ENCODE peak calls at places on chromosomes 6 and 20, in ten cellular contexts. Q is foreskin fibroblast, E is ovary, C is choroid plexus epithelial cell, N is right lobe of liver, D is dorsolateral prefrontal cortex, J is astrocyte of the cerebellum, A is HL-60, L is endothelial cell of umbilical vein, X is ascending aorta. K is an unnamed sample.

GRCh38 chr6:147279423-147279822 is 75.2 kb downstream of the STXBP5 start:
- DNase-seq in Q (peak; percentile 29), E (no peak), C (peak; percentile 84), N (no peak), D (no peak), J (peak; percentile 15), A (no peak), L (no peak), X (no peak), K (no peak)

GRCh38 chr6:156916108-156916801 is 139.1 kb downstream of the ARID1B start:
- DNase-seq in Q (no peak), E (no peak), C (peak; percentile 39), N (no peak), D (no peak), J (no peak), A (no peak), L (no peak), X (no peak), K (no peak)

GRCh38 chr20:32599783-32600340 is 14.7 kb upstream of the NOL4L start:
- DNase-seq in Q (peak; percentile 17), E (no peak), C (no peak), N (no peak), D (no peak), J (no peak), A (no peak), L (no peak), X (no peak), K (no peak)

GRCh38 chr6:33507261-33507660 is 52.9 kb downstream of the ZBTB9 start:
- DNase-seq in Q (no peak), E (no peak), C (no peak), N (no peak), D (no peak), J (no peak), A (no peak), L (no peak), X (no peak), K (no peak)

GRCh38 chr6:54085526-54085925 is 25.7 kb upstream of the MLIP start:
- DNase-seq in Q (peak; percentile 49), E (no peak), C (peak; percentile 94), N (no peak), D (no peak), J (peak; percentile 27), A (no peak), L (no peak), X (no peak), K (no peak)

GRCh38 chr6:106325336-106326178 is at the start of gene ATG5:
- DNase-seq in Q (peak; percentile 99), E (peak; percentile 99), C (peak; percentile 99), N (peak; percentile 99), D (peak; percentile 99), J (peak; percentile 96), A (peak; percentile 100), L (peak; percentile 99), X (peak; percentile 98), K (peak; percentile 99)

GRCh38 chr20:11692567-11692966 is 225.1 kb upstream of the BTBD3 start:
- DNase-seq in Q (no peak), E (no peak), C (no peak), N (no peak), D (no peak), J (no peak), A (no peak), L (peak; percentile 37), X (no peak), K (no peak)

GRCh38 chr20:44618318-44618731 is 33.2 kb downstream of the ADA start:
- DNase-seq in Q (no peak), E (no peak), C (no peak), N (no peak), D (no peak), J (no peak), A (no peak), L (no peak), X (no peak), K (no peak)

GRCh38 chr6:16540804-16541752 is 220.2 kb downstream of the ATXN1 start:
- DNase-seq in Q (no peak), E (peak; percentile 31), C (peak; percentile 20), N (no peak), D (no peak), J (no peak), A (no peak), L (no peak), X (no peak), K (no peak)

GRCh38 chr6:36649721-36650484 is 28.6 kb upstream of the CDKN1A start:
- DNase-seq in Q (no peak), E (no peak), C (no peak), N (no peak), D (no peak), J (no peak), A (no peak), L (no peak), X (no peak), K (no peak)

GRCh38 chr6:36651659-36652379 is 26.7 kb upstream of the CDKN1A start:
- DNase-seq in Q (no peak), E (no peak), C (no peak), N (no peak), D (no peak), J (no peak), A (no peak), L (no peak), X (no peak), K (no peak)

GRCh38 chr6:36649086-36649485 is 29.4 kb upstream of the CDKN1A start:
- DNase-seq in Q (no peak), E (no peak), C (no peak), N (no peak), D (no peak), J (no peak), A (no peak), L (peak; percentile 66), X (no peak), K (no peak)

GRCh38 chr6:36655073-36655847 is 23.3 kb upstream of the CDKN1A start:
- DNase-seq in Q (no peak), E (no peak), C (no peak), N (no peak), D (no peak), J (no peak), A (no peak), L (no peak), X (no peak), K (no peak)

DNA sequence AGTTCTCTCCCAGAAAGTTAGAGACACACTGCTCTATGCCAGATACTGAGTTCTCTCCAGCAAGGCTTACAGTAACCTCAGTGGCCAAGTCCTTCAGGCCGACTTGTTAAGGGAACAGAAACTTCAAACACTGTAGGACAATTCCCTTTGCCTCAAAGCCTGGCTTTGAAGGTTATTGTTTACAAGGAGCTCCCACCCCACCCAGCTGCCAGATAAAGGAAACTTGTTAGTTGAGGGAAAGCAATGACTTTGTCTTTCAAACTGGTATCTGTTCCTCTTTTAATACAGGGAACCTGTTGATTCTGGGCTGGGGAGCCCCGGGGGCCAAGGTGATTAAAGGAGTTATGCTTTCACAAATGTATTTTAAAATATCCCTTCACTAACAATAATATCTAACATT is 27.7 kb upstream of the CDKN1A start:
- DNase-seq in Q (no peak), E (no peak), C (no peak), N (no peak), D (no peak), J (no peak), A (peak; percentile 40), L (peak; percentile 22), X (no peak), K (no peak)
- TF ChIP-seq CTCF in Q (no peak), E (no peak), C (no peak), N (no peak), D (no peak), J (no peak), A (no peak), L (no peak), X (no peak), K (no peak)

GRCh38 chr6:148907573-148907972 is 160.7 kb downstream of the UST start:
- DNase-seq in Q (no peak), E (no peak), C (no peak), N (no peak), D (no peak), J (no peak), A (no peak), L (no peak), X (no peak), K (no peak)

GRCh38 chr6:148905111-148905870 is 158.5 kb downstream of the UST start:
- DNase-seq in Q (no peak), E (no peak), C (no peak), N (no peak), D (no peak), J (no peak), A (no peak), L (no peak), X (no peak), K (no peak)

GRCh38 chr6:148906386-148906785 is 159.6 kb downstream of the UST start:
- DNase-seq in Q (no peak), E (no peak), C (no peak), N (no peak), D (no peak), J (no peak), A (no peak), L (no peak), X (no peak), K (no peak)

GRCh38 chr6:148905901-148906300 is 159.1 kb downstream of the UST start:
- DNase-seq in Q (no peak), E (no peak), C (no peak), N (no peak), D (no peak), J (no peak), A (no peak), L (no peak), X (no peak), K (no peak)
- H3K4me3 ChIP-seq in Q (no peak overlapping the region), E (no peak overlapping the region), C (no peak overlapping the region), N (no peak overlapping the region), D (no peak overlapping the region), J (no peak overlapping the region), A (no peak overlapping the region), L (no peak overlapping the region), X (no peak overlapping the region), K (no peak overlapping the region)

DNA sequence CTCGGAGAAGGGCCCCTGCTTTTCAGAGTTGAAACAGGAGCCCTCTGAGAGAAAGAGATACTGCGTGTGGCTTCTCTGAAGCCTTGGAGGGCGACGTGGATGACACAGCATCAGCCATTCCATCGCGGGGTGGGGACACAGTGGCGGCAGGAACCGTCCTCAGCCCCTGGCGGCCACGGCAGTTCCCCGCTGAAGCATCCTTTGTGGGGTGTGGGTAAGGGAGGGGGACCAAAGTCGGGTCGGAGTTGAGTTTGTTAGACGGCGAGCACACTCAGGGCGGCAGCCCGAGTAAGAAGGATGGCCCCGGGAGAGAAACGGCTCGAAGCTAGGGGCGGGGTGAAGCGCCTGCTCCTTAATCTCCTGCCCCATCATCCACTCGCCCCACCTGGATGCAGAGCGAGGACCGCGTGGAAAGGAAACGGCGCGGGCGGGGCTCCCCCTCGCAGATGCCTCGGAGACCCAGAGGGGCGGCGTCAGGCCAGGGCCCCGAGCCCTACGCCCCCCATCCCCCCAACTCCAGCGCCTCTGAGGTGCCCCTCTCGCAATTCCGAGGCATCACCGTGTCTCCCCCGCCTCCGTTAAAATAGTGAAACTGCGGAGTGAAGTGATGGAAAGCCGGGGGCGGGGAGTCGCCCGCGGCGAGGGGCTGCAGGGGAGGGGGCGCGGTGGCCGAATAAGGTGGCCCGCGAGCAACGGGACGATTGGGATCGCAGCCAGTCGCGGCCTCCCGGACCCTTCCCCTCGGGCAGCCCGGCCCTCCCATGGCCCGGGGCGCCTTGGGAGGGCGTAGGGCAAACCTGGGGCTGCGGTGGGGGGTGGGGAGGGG is 796 bp upstream of the RREB1 start:
- DNase-seq in Q (peak; percentile 19), E (peak; percentile 52), C (peak; percentile 14), N (peak; percentile 60), D (no peak), J (no peak), A (peak; percentile 60), L (no peak), X (no peak), K (no peak)
- TF ChIP-seq CTCF in Q (no peak), E (no peak), C (peak; percentile 34), N (no peak), D (no peak), J (peak; percentile 12), A (no peak), L (peak; percentile 42), X (peak; percentile 38), K (peak; percentile 62)

GRCh38 chr6:3762852-3763251 is 11.3 kb upstream of the PXDC1 start:
- DNase-seq in Q (no peak), E (no peak), C (no peak), N (no peak), D (no peak), J (no peak), A (no peak), L (no peak), X (no peak), K (no peak)
- H3K4me3 ChIP-seq in Q (no peak overlapping the region), E (no peak overlapping the region), C (no peak overlapping the region), N (no peak overlapping the region), D (no peak overlapping the region), J (no peak overlapping the region), A (no peak overlapping the region), L (no peak overlapping the region), X (no peak overlapping the region), K (no peak overlapping the region)

K was measured in GM12864.